ENCODE peak calls at places on chromosomes 11 and 22, in eight cellular contexts. One of them, this sample, is unnamed.

GRCh38 chr11:72129381-72129780 is 6.1 kb upstream of the FOLR3 start:
- DNase-seq in uterus: no peak
- DNase-seq in cardiac fibroblast: no peak
- DNase-seq in HL-60: no peak
- DNase-seq in CD14-positive monocyte: no peak
- DNase-seq in heart right ventricle: no peak
- DNase-seq in AG09319: no peak
- DNase-seq in fibroblast of the aortic adventitia: no peak
- DNase-seq in this sample: no peak

GRCh38 chr22:23255506-23255905 is 75.2 kb downstream of the BCR start:
- DNase-seq in uterus: no peak
- DNase-seq in cardiac fibroblast: no peak
- DNase-seq in HL-60: no peak
- DNase-seq in CD14-positive monocyte: no peak
- DNase-seq in heart right ventricle: no peak
- DNase-seq in AG09319: no peak
- DNase-seq in fibroblast of the aortic adventitia: no peak
- DNase-seq in this sample: no peak

GRCh38 chr22:19178065-19178658 is 374 bp downstream of the SLC25A1 start:
- DNase-seq in uterus: peak
- DNase-seq in cardiac fibroblast: peak
- DNase-seq in HL-60: peak
- DNase-seq in CD14-positive monocyte: no peak
- DNase-seq in heart right ventricle: peak
- DNase-seq in AG09319: no peak
- DNase-seq in fibroblast of the aortic adventitia: peak
- DNase-seq in this sample: no peak

GRCh38 chr22:38110863-38111852 is 674 bp upstream of the BAIAP2L2 start:
- DNase-seq in uterus: no peak
- DNase-seq in cardiac fibroblast: no peak
- DNase-seq in HL-60: no peak
- DNase-seq in CD14-positive monocyte: no peak
- DNase-seq in heart right ventricle: no peak
- DNase-seq in AG09319: no peak
- DNase-seq in fibroblast of the aortic adventitia: peak
- DNase-seq in this sample: no peak

GRCh38 chr11:30816959-30817880 is 231.1 kb upstream of the MPPED2 start:
- DNase-seq in uterus: no peak
- DNase-seq in cardiac fibroblast: no peak
- DNase-seq in HL-60: no peak
- DNase-seq in CD14-positive monocyte: no peak
- DNase-seq in heart right ventricle: no peak
- DNase-seq in AG09319: no peak
- DNase-seq in fibroblast of the aortic adventitia: no peak
- DNase-seq in this sample: no peak

GRCh38 chr22:20135846-20136602 is 4.4 kb downstream of the ZDHHC8 start:
- DNase-seq in uterus: no peak
- DNase-seq in cardiac fibroblast: no peak
- DNase-seq in HL-60: no peak
- DNase-seq in CD14-positive monocyte: no peak
- DNase-seq in heart right ventricle: no peak
- DNase-seq in AG09319: no peak
- DNase-seq in fibroblast of the aortic adventitia: no peak
- DNase-seq in this sample: no peak

GRCh38 chr22:44120314-44120704 is 60.4 kb upstream of the PARVG start:
- DNase-seq in uterus: no peak
- DNase-seq in cardiac fibroblast: no peak
- DNase-seq in HL-60: no peak
- DNase-seq in CD14-positive monocyte: no peak
- DNase-seq in heart right ventricle: no peak
- DNase-seq in AG09319: no peak
- DNase-seq in fibroblast of the aortic adventitia: no peak
- DNase-seq in this sample: no peak

GRCh38 chr22:33124471-33124870 is 66.3 kb upstream of the SYN3 start:
- DNase-seq in uterus: no peak
- DNase-seq in cardiac fibroblast: no peak
- DNase-seq in HL-60: no peak
- DNase-seq in CD14-positive monocyte: no peak
- DNase-seq in heart right ventricle: no peak
- DNase-seq in AG09319: no peak
- DNase-seq in fibroblast of the aortic adventitia: no peak
- DNase-seq in this sample: no peak

GRCh38 chr11:122811721-122812120 is 26.6 kb upstream of the CRTAM start:
- DNase-seq in uterus: no peak
- DNase-seq in cardiac fibroblast: no peak
- DNase-seq in HL-60: no peak
- DNase-seq in CD14-positive monocyte: no peak
- DNase-seq in heart right ventricle: no peak
- DNase-seq in AG09319: no peak
- DNase-seq in fibroblast of the aortic adventitia: no peak
- DNase-seq in this sample: no peak

GRCh38 chr22:19823638-19824196 is 31.0 kb downstream of the GNB1L start:
- DNase-seq in uterus: no peak
- DNase-seq in cardiac fibroblast: no peak
- DNase-seq in HL-60: no peak
- DNase-seq in CD14-positive monocyte: peak
- DNase-seq in heart right ventricle: no peak
- DNase-seq in AG09319: no peak
- DNase-seq in fibroblast of the aortic adventitia: no peak
- DNase-seq in this sample: no peak

GRCh38 chr11:533049-533585 is 2.3 kb downstream of the HRAS start:
- DNase-seq in uterus: no peak
- DNase-seq in cardiac fibroblast: no peak
- DNase-seq in HL-60: no peak
- DNase-seq in CD14-positive monocyte: peak
- DNase-seq in heart right ventricle: no peak
- DNase-seq in AG09319: no peak
- DNase-seq in fibroblast of the aortic adventitia: no peak
- DNase-seq in this sample: no peak

GRCh38 chr11:531826-532511 is 3.4 kb downstream of the HRAS start:
- DNase-seq in uterus: no peak
- DNase-seq in cardiac fibroblast: no peak
- DNase-seq in HL-60: no peak
- DNase-seq in CD14-positive monocyte: no peak
- DNase-seq in heart right ventricle: no peak
- DNase-seq in AG09319: no peak
- DNase-seq in fibroblast of the aortic adventitia: no peak
- DNase-seq in this sample: no peak

GRCh38 chr11:533586-534196 is 1.7 kb downstream of the HRAS start:
- DNase-seq in uterus: no peak
- DNase-seq in cardiac fibroblast: no peak
- DNase-seq in HL-60: no peak
- DNase-seq in CD14-positive monocyte: no peak
- DNase-seq in heart right ventricle: no peak
- DNase-seq in AG09319: no peak
- DNase-seq in fibroblast of the aortic adventitia: no peak
- DNase-seq in this sample: no peak

GRCh38 chr11:530960-531825 is 4.2 kb downstream of the HRAS start:
- DNase-seq in uterus: no peak
- DNase-seq in cardiac fibroblast: no peak
- DNase-seq in HL-60: no peak
- DNase-seq in CD14-positive monocyte: peak
- DNase-seq in heart right ventricle: no peak
- DNase-seq in AG09319: no peak
- DNase-seq in fibroblast of the aortic adventitia: no peak
- DNase-seq in this sample: no peak

GRCh38 chr11:532512-533048 is 2.8 kb downstream of the HRAS start:
- DNase-seq in uterus: no peak
- DNase-seq in cardiac fibroblast: no peak
- DNase-seq in HL-60: no peak
- DNase-seq in CD14-positive monocyte: peak
- DNase-seq in heart right ventricle: no peak
- DNase-seq in AG09319: no peak
- DNase-seq in fibroblast of the aortic adventitia: no peak
- DNase-seq in this sample: no peak
- TF ChIP-seq CTCF in uterus: no peak
- TF ChIP-seq CTCF in cardiac fibroblast: no peak
- TF ChIP-seq CTCF in HL-60: no peak
- TF ChIP-seq CTCF in CD14-positive monocyte: no peak
- TF ChIP-seq CTCF in heart right ventricle: no peak
- TF ChIP-seq CTCF in AG09319: no peak
- TF ChIP-seq CTCF in fibroblast of the aortic adventitia: no peak
- TF ChIP-seq CTCF in this sample: no peak

GRCh38 chr11:70483077-70483861 is 84.9 kb downstream of the CTTN start:
- DNase-seq in uterus: no peak
- DNase-seq in cardiac fibroblast: peak
- DNase-seq in HL-60: peak
- DNase-seq in CD14-positive monocyte: peak
- DNase-seq in heart right ventricle: peak
- DNase-seq in AG09319: no peak
- DNase-seq in fibroblast of the aortic adventitia: peak
- DNase-seq in this sample: no peak
- TF ChIP-seq CTCF in uterus: no peak
- TF ChIP-seq CTCF in cardiac fibroblast: peak
- TF ChIP-seq CTCF in HL-60: peak
- TF ChIP-seq CTCF in CD14-positive monocyte: peak
- TF ChIP-seq CTCF in heart right ventricle: peak
- TF ChIP-seq CTCF in AG09319: peak
- TF ChIP-seq CTCF in fibroblast of the aortic adventitia: peak
- TF ChIP-seq CTCF in this sample: no peak

GRCh38 chr11:120696597-120696996 is 185.0 kb downstream of the GRIK4 start:
- DNase-seq in uterus: no peak
- DNase-seq in cardiac fibroblast: no peak
- DNase-seq in HL-60: no peak
- DNase-seq in CD14-positive monocyte: no peak
- DNase-seq in heart right ventricle: no peak
- DNase-seq in AG09319: no peak
- DNase-seq in fibroblast of the aortic adventitia: no peak
- DNase-seq in this sample: no peak
- TF ChIP-seq CTCF in uterus: no peak
- TF ChIP-seq CTCF in cardiac fibroblast: no peak
- TF ChIP-seq CTCF in HL-60: no peak
- TF ChIP-seq CTCF in CD14-positive monocyte: no peak
- TF ChIP-seq CTCF in heart right ventricle: no peak
- TF ChIP-seq CTCF in AG09319: peak
- TF ChIP-seq CTCF in fibroblast of the aortic adventitia: no peak
- TF ChIP-seq CTCF in this sample: no peak

DNA sequence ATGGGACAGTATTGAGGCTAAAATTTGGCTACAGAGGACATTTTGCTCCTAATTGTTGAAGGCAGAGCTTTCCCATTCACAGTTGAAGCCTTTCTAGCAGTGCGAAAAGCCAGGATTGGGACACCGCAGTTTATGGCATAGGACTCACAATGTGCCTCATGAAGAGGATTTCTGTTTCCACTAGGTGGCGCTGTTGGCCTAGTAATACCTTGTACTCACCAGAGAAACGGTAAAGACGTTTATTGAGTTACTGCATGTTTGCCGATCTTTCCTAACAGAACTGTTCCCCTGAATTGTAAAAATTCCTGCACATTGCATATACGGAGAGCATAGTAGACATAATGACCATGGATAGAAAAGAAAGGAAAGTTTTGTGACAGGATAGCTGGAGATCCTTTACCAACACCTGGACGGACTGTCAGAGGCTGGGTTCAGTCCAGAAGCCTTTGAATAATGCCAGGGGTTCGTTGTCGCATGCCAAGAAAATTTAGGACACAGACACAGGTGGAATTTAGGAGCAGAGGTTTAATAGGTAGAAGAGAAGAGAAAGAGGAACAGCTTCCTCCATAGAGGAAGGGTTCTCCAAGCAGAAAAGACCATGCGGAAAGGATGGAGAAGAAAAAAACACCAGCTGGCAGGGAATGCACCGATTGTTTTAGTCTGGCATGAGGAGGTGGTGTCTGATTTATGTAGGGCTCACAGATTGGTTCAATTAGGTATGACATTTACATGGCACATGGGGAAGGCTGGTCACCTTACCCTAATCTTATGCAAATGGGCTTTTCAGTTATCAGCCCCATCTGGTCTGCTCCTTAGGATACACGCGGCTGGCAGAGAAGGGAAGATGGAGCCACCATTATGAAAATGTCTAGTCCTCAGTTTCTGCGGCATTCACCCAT is 10.8 kb upstream of the OR51D1 start:
- DNase-seq in uterus: peak
- DNase-seq in cardiac fibroblast: peak
- DNase-seq in HL-60: peak
- DNase-seq in CD14-positive monocyte: peak
- DNase-seq in heart right ventricle: no peak
- DNase-seq in AG09319: peak
- DNase-seq in fibroblast of the aortic adventitia: peak
- DNase-seq in this sample: peak
- TF ChIP-seq CTCF in uterus: peak
- TF ChIP-seq CTCF in cardiac fibroblast: peak
- TF ChIP-seq CTCF in HL-60: peak
- TF ChIP-seq CTCF in CD14-positive monocyte: peak
- TF ChIP-seq CTCF in heart right ventricle: peak
- TF ChIP-seq CTCF in AG09319: peak
- TF ChIP-seq CTCF in fibroblast of the aortic adventitia: peak
- TF ChIP-seq CTCF in this sample: no peak

GRCh38 chr11:82174610-82175009 is 559.1 kb downstream of the FAM181B start:
- DNase-seq in uterus: no peak
- DNase-seq in cardiac fibroblast: no peak
- DNase-seq in HL-60: no peak
- DNase-seq in CD14-positive monocyte: no peak
- DNase-seq in heart right ventricle: no peak
- DNase-seq in AG09319: no peak
- DNase-seq in fibroblast of the aortic adventitia: no peak
- DNase-seq in this sample: no peak
- TF ChIP-seq CTCF in uterus: no peak
- TF ChIP-seq CTCF in cardiac fibroblast: peak
- TF ChIP-seq CTCF in HL-60: no peak
- TF ChIP-seq CTCF in CD14-positive monocyte: peak
- TF ChIP-seq CTCF in heart right ventricle: peak
- TF ChIP-seq CTCF in AG09319: no peak
- TF ChIP-seq CTCF in fibroblast of the aortic adventitia: peak
- TF ChIP-seq CTCF in this sample: no peak

GRCh38 chr11:821513-822371 is 3.0 kb downstream of the PNPLA2 start:
- DNase-seq in uterus: no peak
- DNase-seq in cardiac fibroblast: no peak
- DNase-seq in HL-60: no peak
- DNase-seq in CD14-positive monocyte: peak
- DNase-seq in heart right ventricle: peak
- DNase-seq in AG09319: no peak
- DNase-seq in fibroblast of the aortic adventitia: no peak
- DNase-seq in this sample: no peak

GRCh38 chr11:819943-820649 is 1.4 kb downstream of the PNPLA2 start:
- DNase-seq in uterus: peak
- DNase-seq in cardiac fibroblast: peak
- DNase-seq in HL-60: peak
- DNase-seq in CD14-positive monocyte: peak
- DNase-seq in heart right ventricle: peak
- DNase-seq in AG09319: no peak
- DNase-seq in fibroblast of the aortic adventitia: peak
- DNase-seq in this sample: peak

GRCh38 chr11:820655-821512 is 2.2 kb downstream of the PNPLA2 start:
- DNase-seq in uterus: no peak
- DNase-seq in cardiac fibroblast: peak
- DNase-seq in HL-60: no peak
- DNase-seq in CD14-positive monocyte: peak
- DNase-seq in heart right ventricle: peak
- DNase-seq in AG09319: no peak
- DNase-seq in fibroblast of the aortic adventitia: peak
- DNase-seq in this sample: no peak

GRCh38 chr11:818396-819128 is at the start of gene PNPLA2:
- DNase-seq in uterus: peak
- DNase-seq in cardiac fibroblast: peak
- DNase-seq in HL-60: no peak
- DNase-seq in CD14-positive monocyte: no peak
- DNase-seq in heart right ventricle: no peak
- DNase-seq in AG09319: no peak
- DNase-seq in fibroblast of the aortic adventitia: peak
- DNase-seq in this sample: no peak

GRCh38 chr11:819129-819931 is 616 bp downstream of the PNPLA2 start:
- DNase-seq in uterus: peak
- DNase-seq in cardiac fibroblast: peak
- DNase-seq in HL-60: no peak
- DNase-seq in CD14-positive monocyte: peak
- DNase-seq in heart right ventricle: peak
- DNase-seq in AG09319: peak
- DNase-seq in fibroblast of the aortic adventitia: peak
- DNase-seq in this sample: peak
- TF ChIP-seq CTCF in uterus: peak
- TF ChIP-seq CTCF in cardiac fibroblast: peak
- TF ChIP-seq CTCF in HL-60: no peak
- TF ChIP-seq CTCF in CD14-positive monocyte: peak
- TF ChIP-seq CTCF in heart right ventricle: peak
- TF ChIP-seq CTCF in AG09319: no peak
- TF ChIP-seq CTCF in fibroblast of the aortic adventitia: peak
- TF ChIP-seq CTCF in this sample: no peak